ENCODE peak calls at places on chromosomes 1 and 21, in four cellular contexts. S, G, Q and R are unnamed samples.

GRCh38 chr1:212401838-212402582 is 12.7 kb downstream of the PACC1 start:
- DNase-seq in S (no peak), G (no peak), Q (no peak), R (no peak)

GRCh38 chr1:153987621-153988020 is 1.5 kb upstream of the RAB13 start:
- DNase-seq in S (no peak), G (no peak), Q (no peak), R (no peak)

GRCh38 chr1:147608601-147609000 is 61.7 kb downstream of the ACP6 start:
- DNase-seq in S (no peak), G (no peak), Q (no peak), R (no peak)

GRCh38 chr1:118744420-118744819 is 243.7 kb downstream of the TBX15 start:
- DNase-seq in S (no peak), G (no peak), Q (no peak), R (no peak)

GRCh38 chr1:230029244-230029643 is 37.8 kb upstream of the GALNT2 start:
- DNase-seq in S (no peak), G (no peak), Q (no peak), R (no peak)

GRCh38 chr1:912740-913301 is 10.9 kb upstream of the SAMD11 start:
- DNase-seq in S (no peak), G (no peak), Q (no peak), R (no peak)

GRCh38 chr1:117657031-117657430 is 51.2 kb downstream of the TENT5C start:
- DNase-seq in S (no peak), G (no peak), Q (no peak), R (no peak)

GRCh38 chr1:181140398-181140797 is 51.9 kb downstream of the IER5 start:
- DNase-seq in S (no peak), G (no peak), Q (no peak), R (no peak)

GRCh38 chr1:117580436-117580835 is 25.4 kb upstream of the TENT5C start:
- DNase-seq in S (no peak), G (no peak), Q (no peak), R (no peak)

GRCh38 chr21:38806153-38806941 is 618 bp downstream of the ETS2 start:
- DNase-seq in S (no peak), G (no peak), Q (no peak), R (no peak)

GRCh38 chr1:53046930-53047329 is 15.1 kb upstream of the PODN start:
- DNase-seq in S (no peak), G (no peak), Q (no peak), R (no peak)

GRCh38 chr1:41383094-41383852 is 22.0 kb downstream of the FOXO6 start:
- DNase-seq in S (no peak), G (no peak), Q (no peak), R (no peak)

GRCh38 chr1:41380979-41381690 is 19.9 kb downstream of the FOXO6 start:
- DNase-seq in S (no peak), G (peak; percentile 69), Q (peak; percentile 18), R (no peak)

GRCh38 chr1:41380195-41380594 is 19.0 kb downstream of the FOXO6 start:
- DNase-seq in S (no peak), G (no peak), Q (no peak), R (no peak)

GRCh38 chr1:41382531-41383090 is 21.4 kb downstream of the FOXO6 start:
- DNase-seq in S (no peak), G (peak; percentile 59), Q (peak; percentile 22), R (no peak)

DNA sequence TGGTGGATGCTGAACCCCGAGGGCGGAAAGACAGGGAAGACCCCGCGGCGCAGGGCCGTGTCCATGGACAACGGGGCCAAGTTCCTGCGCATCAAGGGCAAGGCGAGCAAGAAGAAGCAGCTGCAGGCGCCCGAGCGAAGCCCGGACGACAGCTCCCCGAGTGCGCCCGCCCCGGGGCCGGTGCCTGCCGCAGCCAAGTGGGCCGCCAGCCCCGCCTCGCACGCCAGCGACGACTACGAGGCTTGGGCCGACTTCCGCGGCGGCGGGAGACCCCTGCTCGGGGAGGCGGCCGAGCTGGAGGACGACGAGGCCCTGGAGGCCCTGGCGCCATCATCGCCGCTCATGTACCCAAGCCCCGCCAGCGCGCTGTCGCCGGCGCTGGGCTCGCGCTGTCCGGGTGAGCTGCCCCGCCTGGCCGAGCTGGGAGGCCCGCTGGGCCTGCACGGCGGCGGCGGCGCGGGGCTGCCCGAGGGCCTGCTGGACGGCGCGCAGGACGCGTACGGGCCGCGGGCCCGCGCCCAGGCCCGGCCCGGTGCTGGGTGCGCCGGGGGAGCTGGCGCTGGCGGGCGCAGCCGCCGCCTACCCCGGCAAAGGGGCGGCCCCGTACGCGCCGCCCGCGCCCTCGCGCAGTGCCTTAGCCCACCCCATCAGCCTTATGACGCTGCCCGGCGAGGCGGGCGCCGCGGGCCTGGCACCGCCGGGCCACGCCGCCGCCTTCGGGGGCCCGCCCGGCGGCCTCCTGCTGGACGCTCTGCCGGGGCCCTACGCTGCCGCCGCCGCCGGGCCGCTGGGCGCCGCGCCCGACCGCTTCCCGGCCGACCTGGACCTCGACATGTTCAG is 20.7 kb downstream of the FOXO6 start:
- DNase-seq in S (no peak), G (peak; percentile 61), Q (peak; percentile 42), R (no peak)
- H3K4me3 ChIP-seq in S (peak overlapping the region; percentile 7), G (peak overlapping the region; percentile 70), Q (peak overlapping the region; percentile 54), R (peak overlapping the region; percentile 74)

DNA sequence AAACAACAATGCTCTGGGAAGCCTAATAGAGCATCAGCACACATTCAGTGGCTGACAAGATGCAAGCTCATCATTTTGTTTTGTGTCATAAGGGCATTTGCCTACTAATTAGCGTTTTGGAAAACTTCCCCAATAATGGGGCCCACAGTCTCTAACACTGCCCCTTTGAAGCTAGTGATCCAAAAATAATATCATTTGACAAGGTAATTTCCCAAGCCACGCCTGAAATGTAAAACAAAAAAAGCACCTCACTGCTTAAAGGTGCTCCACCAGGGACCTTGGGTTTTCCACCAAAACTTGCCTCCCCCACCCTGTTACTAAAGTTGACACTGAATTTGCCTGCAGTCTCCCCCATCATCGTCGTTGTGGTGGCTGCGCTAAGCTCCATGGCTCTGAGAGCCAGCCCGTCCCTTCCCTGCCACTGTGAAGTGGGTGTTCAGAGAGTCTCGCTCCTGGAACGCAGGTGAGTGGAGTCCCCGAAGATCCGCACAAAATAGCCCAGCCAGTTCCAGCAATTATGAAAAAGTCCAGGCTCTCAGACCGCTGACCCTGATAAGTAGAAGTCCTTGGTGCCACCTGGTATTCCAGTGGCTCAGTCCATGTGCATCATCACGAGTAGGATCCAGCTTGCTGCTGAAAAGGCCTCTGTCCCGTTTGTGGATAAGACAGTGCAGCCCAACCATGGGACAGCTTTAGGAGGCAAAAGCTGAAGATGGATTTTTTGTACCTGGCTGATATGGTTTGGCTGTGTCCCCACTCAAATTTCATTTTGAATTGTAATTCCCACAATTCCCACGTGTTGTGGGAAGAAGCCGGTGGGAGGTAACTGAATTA is 52.2 kb downstream of the RAB3GAP2 start:
- DNase-seq in S (no peak), G (no peak), Q (no peak), R (no peak)
- TF ChIP-seq POLR2AphosphoS5 in S (no peak), G (no peak), Q (no peak), R (no peak)

DNA sequence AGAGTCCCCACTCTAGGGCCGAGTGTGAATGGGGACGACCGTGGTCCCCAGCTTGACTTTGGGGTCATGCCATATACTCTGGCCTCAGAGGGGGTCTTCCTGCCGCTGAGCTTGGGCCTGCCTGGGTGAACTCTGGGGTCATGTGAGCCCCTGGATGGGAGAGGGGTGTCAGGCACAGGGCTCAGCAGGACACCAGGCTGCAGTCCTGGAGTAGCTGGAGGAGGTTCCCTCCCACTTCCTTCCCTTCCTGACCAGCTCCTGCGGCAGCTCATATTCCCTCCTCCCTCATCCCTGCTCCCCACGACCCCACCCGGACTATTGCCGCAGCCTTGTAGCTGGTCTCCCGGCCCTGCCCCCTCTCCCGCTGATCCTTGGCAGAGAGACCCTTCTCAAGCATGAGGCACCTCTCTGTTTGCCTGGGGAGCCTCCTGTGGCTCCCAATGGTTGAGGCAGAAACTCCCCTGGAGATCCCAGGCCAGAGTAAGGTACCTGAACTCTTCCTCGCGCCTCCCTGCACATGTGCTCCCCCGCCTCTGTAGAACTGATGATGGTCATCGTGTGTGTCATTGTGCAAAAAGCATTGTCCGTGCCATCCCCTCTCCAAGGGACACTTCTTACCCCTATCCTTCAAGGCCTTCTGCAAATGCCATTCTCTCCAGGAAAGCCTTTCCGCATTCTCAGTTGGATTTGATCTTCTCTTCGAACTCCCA is 1.8 kb downstream of the TNFRSF1B start:
- DNase-seq in S (no peak), G (no peak), Q (no peak), R (no peak)
- H3K4me3 ChIP-seq in S (peak overlapping the region; percentile 80), G (peak overlapping the region; percentile 71), Q (no peak overlapping the region), R (no peak overlapping the region)

DNA sequence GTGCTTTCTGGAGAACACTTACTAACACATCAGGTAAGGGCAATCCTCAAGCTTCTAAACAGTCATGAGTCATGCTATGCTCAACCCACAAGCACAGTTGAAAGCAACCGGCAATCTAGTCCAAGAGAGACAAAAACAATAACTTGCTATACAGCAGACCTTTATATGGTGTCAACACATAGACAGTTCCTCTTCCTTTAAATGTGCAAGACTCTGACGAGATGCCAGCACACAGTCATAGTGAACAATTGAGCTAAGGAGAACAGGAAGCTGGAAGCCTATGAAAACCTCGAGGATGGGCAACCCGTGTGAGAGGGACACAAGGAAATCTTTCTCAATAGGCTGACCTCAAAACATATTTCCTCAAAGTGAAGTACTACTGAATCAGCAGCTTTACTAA is 5.3 kb downstream of the ADIPOR1 start:
- DNase-seq in S (peak; percentile 96), G (no peak), Q (no peak), R (no peak)
- TF ChIP-seq POLR2AphosphoS5 in S (peak; percentile 44), G (peak; percentile 31), Q (no peak), R (no peak)

GRCh38 chr1:214609692-214610091 is 6.7 kb downstream of the CENPF start:
- DNase-seq in S (no peak), G (no peak), Q (no peak), R (no peak)

GRCh38 chr1:214603819-214604252 is 841 bp downstream of the CENPF start:
- DNase-seq in S (no peak), G (no peak), Q (no peak), R (no peak)

GRCh38 chr1:214602764-214603657 is at the start of gene CENPF:
- DNase-seq in S (peak; percentile 93), G (peak; percentile 96), Q (peak; percentile 98), R (peak; percentile 98)

GRCh38 chr1:214604543-214604942 is 1.5 kb downstream of the CENPF start:
- DNase-seq in S (no peak), G (no peak), Q (no peak), R (no peak)
- H3K4me3 ChIP-seq in S (peak overlapping the region; percentile 74), G (no peak overlapping the region), Q (peak overlapping the region; percentile 79), R (peak overlapping the region; percentile 99)

GRCh38 chr1:8524637-8525157 is 206.8 kb downstream of the SLC45A1 start:
- DNase-seq in S (no peak), G (no peak), Q (no peak), R (no peak)

GRCh38 chr1:8529901-8530300 is 212.0 kb downstream of the SLC45A1 start:
- DNase-seq in S (no peak), G (no peak), Q (no peak), R (no peak)

GRCh38 chr1:8523641-8524206 is 205.8 kb downstream of the SLC45A1 start:
- DNase-seq in S (no peak), G (no peak), Q (no peak), R (no peak)

GRCh38 chr1:8520483-8520966 is 202.6 kb downstream of the SLC45A1 start:
- DNase-seq in S (no peak), G (no peak), Q (no peak), R (peak; percentile 37)

GRCh38 chr1:8525291-8526275 is 207.7 kb downstream of the SLC45A1 start:
- DNase-seq in S (peak; percentile 86), G (peak; percentile 75), Q (peak; percentile 65), R (peak; percentile 88)
- TF ChIP-seq POLR2AphosphoS5 in S (peak; percentile 77), G (peak; percentile 64), Q (peak; percentile 57), R (peak; percentile 40)